ENCODE peak calls at places on chromosomes 6 and 20, in five cellular contexts. M is fibroblast of the aortic adventitia, Q is head of caudate nucleus, I is hippocampal formation, E is A549. D is an unnamed sample.

GRCh38 chr6:95266537-95267258 is 310.6 kb upstream of the MANEA start:
- DNase-seq in Q (no peak), I (no peak), E (no peak), M (no peak), D (no peak)

GRCh38 chr20:36085686-36086267 is 68.8 kb upstream of the EPB41L1 start:
- DNase-seq in I (no peak), M (peak; percentile 56), E (peak; percentile 98), Q (no peak), D (peak; percentile 61)

GRCh38 chr20:44776977-44777376 is 31.3 kb downstream of the KCNK15 start:
- DNase-seq in E (peak; percentile 18), I (no peak), M (peak; percentile 32), Q (no peak), D (no peak)

GRCh38 chr20:63525968-63526367 is 5.4 kb downstream of the PPDPF start:
- DNase-seq in I (no peak), Q (no peak), E (no peak), M (no peak), D (no peak)

GRCh38 chr20:48904566-48905321 is 16.8 kb upstream of the ARFGEF2 start:
- DNase-seq in I (peak; percentile 30), Q (peak; percentile 57), M (peak; percentile 85), E (peak; percentile 66), D (peak; percentile 80)

GRCh38 chr20:58141971-58142842 is 86.2 kb downstream of the ANKRD60 start:
- DNase-seq in M (no peak), E (no peak), Q (no peak), I (no peak), D (no peak)

GRCh38 chr20:63525185-63525584 is 4.6 kb downstream of the PPDPF start:
- DNase-seq in I (no peak), E (no peak), Q (no peak), M (no peak), D (no peak)

GRCh38 chr6:155795173-155795796 is 339.6 kb upstream of the NOX3 start:
- DNase-seq in I (no peak), E (no peak), M (peak; percentile 67), Q (no peak), D (no peak)

GRCh38 chr6:27812805-27813626 is 99.2 kb downstream of the OR2B2 start:
- DNase-seq in Q (no peak), M (no peak), I (no peak), E (no peak), D (no peak)

GRCh38 chr6:96542702-96543101 is 20.2 kb upstream of the FHL5 start:
- DNase-seq in I (peak; percentile 4), M (peak; percentile 9), E (peak; percentile 2), Q (no peak), D (no peak)

GRCh38 chr20:460707-461106 is 1.6 kb downstream of the TBC1D20 start:
- DNase-seq in Q (no peak), I (no peak), M (peak; percentile 45), E (no peak), D (peak; percentile 52)

GRCh38 chr20:38057351-38057972 is 23.9 kb downstream of the RPRD1B start:
- DNase-seq in I (peak; percentile 59), M (peak; percentile 78), Q (peak; percentile 77), E (peak; percentile 81), D (peak; percentile 82)

GRCh38 chr6:130517444-130517931 is 151.7 kb downstream of the TMEM200A start:
- DNase-seq in I (no peak), Q (no peak), M (no peak), E (no peak), D (no peak)

GRCh38 chr6:143694560-143694959 is 16.8 kb downstream of the PHACTR2 start:
- DNase-seq in M (no peak), Q (no peak), E (no peak), I (no peak), D (no peak)

GRCh38 chr20:57380081-57380750 is 11.0 kb upstream of the RBM38 start:
- DNase-seq in M (no peak), I (no peak), Q (no peak), E (no peak), D (no peak)

GRCh38 chr6:139388384-139388783 is 13.9 kb upstream of the CITED2 start:
- DNase-seq in Q (no peak), E (no peak), M (no peak), I (no peak), D (no peak)

GRCh38 chr6:134636221-134636830 is 313.6 kb downstream of the ALDH8A1 start:
- DNase-seq in I (no peak), E (no peak), Q (no peak), M (no peak), D (no peak)

GRCh38 chr6:8278562-8278961 is 156.8 kb downstream of the SLC35B3 start:
- DNase-seq in I (no peak), Q (no peak), E (no peak), M (no peak), D (no peak)

GRCh38 chr20:7195704-7196103 is 428.2 kb downstream of the BMP2 start:
- DNase-seq in I (no peak), Q (no peak), E (peak; percentile 21), M (peak; percentile 95), D (peak; percentile 3)

GRCh38 chr6:15464211-15464725 is 198.6 kb downstream of the DTNBP1 start:
- DNase-seq in Q (no peak), M (no peak), I (no peak), E (peak; percentile 36), D (no peak)

GRCh38 chr6:69578366-69578890 is 218.4 kb downstream of the LMBRD1 start:
- DNase-seq in M (no peak), I (no peak), E (no peak), Q (no peak), D (no peak)

GRCh38 chr20:1702288-1702687 is 44.7 kb upstream of the SIRPG start:
- DNase-seq in Q (no peak), I (no peak), E (no peak), M (no peak), D (no peak)

GRCh38 chr6:41073968-41074691 is 1.4 kb downstream of the NFYA start:
- DNase-seq in Q (no peak), M (peak; percentile 82), E (no peak), I (no peak), D (no peak)

GRCh38 chr20:37943033-37943432 is 40.1 kb downstream of the VSTM2L start:
- DNase-seq in I (no peak), Q (no peak), M (no peak), E (no peak), D (no peak)

GRCh38 chr6:34082348-34082747 is 63.5 kb downstream of the GRM4 start:
- DNase-seq in Q (no peak), E (no peak), I (no peak), M (no peak), D (no peak)

D was measured in AG08395.